ENCODE peak calls at places on chromosomes 11 and 22, in five cellular contexts. One of them, this sample, is unnamed.

GRCh38 chr22:29219881-29220670 is 14.4 kb downstream of the EMID1 start:
- DNase-seq in HS-5: no peak
- DNase-seq in HFFc6: no peak
- DNase-seq in MV-4-11: no peak
- DNase-seq in A549: no peak
- DNase-seq in this sample: no peak

GRCh38 chr11:2837096-2837601 is 48.4 kb downstream of the CDKN1C start:
- DNase-seq in HS-5: no peak
- DNase-seq in HFFc6: peak; percentile 67
- DNase-seq in MV-4-11: no peak
- DNase-seq in A549: peak; percentile 28
- DNase-seq in this sample: peak; percentile 49

GRCh38 chr11:65504671-65505433 is 6.0 kb downstream of the MALAT1 start:
- DNase-seq in HS-5: no peak
- DNase-seq in HFFc6: peak; percentile 44
- DNase-seq in MV-4-11: no peak
- DNase-seq in A549: no peak
- DNase-seq in this sample: no peak

GRCh38 chr22:44301039-44301438 is 11.7 kb downstream of the SHISAL1 start:
- DNase-seq in HS-5: no peak
- DNase-seq in HFFc6: no peak
- DNase-seq in MV-4-11: no peak
- DNase-seq in A549: no peak
- DNase-seq in this sample: no peak

GRCh38 chr11:57476883-57477506 is 16.7 kb downstream of the RTN4RL2 start:
- DNase-seq in HS-5: no peak
- DNase-seq in HFFc6: peak; percentile 27
- DNase-seq in MV-4-11: peak; percentile 61
- DNase-seq in A549: peak; percentile 75
- DNase-seq in this sample: no peak

GRCh38 chr11:104792861-104793260 is 105.4 kb downstream of the CASP12 start:
- DNase-seq in HS-5: no peak
- DNase-seq in HFFc6: no peak
- DNase-seq in MV-4-11: no peak
- DNase-seq in A549: no peak
- DNase-seq in this sample: no peak

GRCh38 chr22:30859714-30860095 is 108.9 kb downstream of the MORC2 start:
- DNase-seq in HS-5: no peak
- DNase-seq in HFFc6: no peak
- DNase-seq in MV-4-11: no peak
- DNase-seq in A549: no peak
- DNase-seq in this sample: peak; percentile 4

GRCh38 chr22:29700949-29701927 is 18.6 kb upstream of the CABP7 start:
- DNase-seq in HS-5: peak; percentile 19
- DNase-seq in HFFc6: peak; percentile 18
- DNase-seq in MV-4-11: no peak
- DNase-seq in A549: peak; percentile 31
- DNase-seq in this sample: peak; percentile 54

GRCh38 chr11:73314121-73314948 is 6.3 kb downstream of the ARHGEF17 start:
- DNase-seq in HS-5: no peak
- DNase-seq in HFFc6: peak; percentile 69
- DNase-seq in MV-4-11: no peak
- DNase-seq in A549: no peak
- DNase-seq in this sample: no peak

GRCh38 chr22:44935724-44936123 is 74.1 kb downstream of the PHF21B start:
- DNase-seq in HS-5: no peak
- DNase-seq in HFFc6: no peak
- DNase-seq in MV-4-11: no peak
- DNase-seq in A549: no peak
- DNase-seq in this sample: no peak

GRCh38 chr11:100883860-100884259 is 196.8 kb downstream of the ARHGAP42 start:
- DNase-seq in HS-5: no peak
- DNase-seq in HFFc6: no peak
- DNase-seq in MV-4-11: no peak
- DNase-seq in A549: no peak
- DNase-seq in this sample: no peak

GRCh38 chr22:44697423-44698179 is 4.4 kb upstream of the PRR5 start:
- DNase-seq in HS-5: peak; percentile 36
- DNase-seq in HFFc6: peak; percentile 53
- DNase-seq in MV-4-11: peak; percentile 60
- DNase-seq in A549: peak; percentile 64
- DNase-seq in this sample: peak; percentile 84

GRCh38 chr11:119094816-119095065 is 6.9 kb downstream of the DPAGT1 start:
- DNase-seq in HS-5: no peak
- DNase-seq in HFFc6: peak; percentile 87
- DNase-seq in MV-4-11: no peak
- DNase-seq in A549: no peak
- DNase-seq in this sample: peak; percentile 34

GRCh38 chr11:20070459-20070858 is 89.8 kb downstream of the DBX1 start:
- DNase-seq in HS-5: no peak
- DNase-seq in HFFc6: no peak
- DNase-seq in MV-4-11: no peak
- DNase-seq in A549: no peak
- DNase-seq in this sample: peak; percentile 18